ENCODE peak calls at places on chromosomes 6 and 20, in six cellular contexts. C is GM12878, P is K562, Y is SK-N-SH, L is HepG2, E is H1. V is an unnamed sample.
A peak's percentile ranks its signal among the peaks of the same experiment; 100 is the strongest.

GRCh38 chr6:41428402-41428994 is 93.1 kb downstream of the NCR2 start:
- DNase-seq in C (no peak), P (no peak), Y (no peak), L (no peak), E (no peak), V (no peak)

GRCh38 chr6:152185158-152185574 is 377.7 kb downstream of the ESR1 start:
- DNase-seq in C (peak; percentile 32), P (no peak), Y (no peak), L (no peak), E (no peak), V (no peak)

GRCh38 chr20:4607287-4607713 is 114.4 kb upstream of the PRND start:
- DNase-seq in C (peak; percentile 37), P (peak; percentile 54), Y (peak; percentile 70), L (peak; percentile 78), E (peak; percentile 69), V (peak; percentile 52)

GRCh38 chr6:41488392-41489129 is 57.6 kb upstream of the FOXP4 start:
- DNase-seq in C (peak; percentile 42), P (no peak), Y (peak; percentile 63), L (peak; percentile 51), E (peak; percentile 62), V (peak; percentile 61)

GRCh38 chr6:132279592-132280139 is 121.6 kb downstream of the MOXD1 start:
- DNase-seq in C (peak; percentile 64), P (peak; percentile 55), Y (peak; percentile 43), L (peak; percentile 78), E (peak; percentile 80), V (peak; percentile 50)

GRCh38 chr6:26026833-26027490 is 60.3 kb upstream of the HFE start:
- DNase-seq in C (peak; percentile 100), P (peak; percentile 85), Y (peak; percentile 65), L (peak; percentile 97), E (peak; percentile 93), V (peak; percentile 93)

GRCh38 chr20:556984-557383 is 13.4 kb upstream of the CSNK2A1 start:
- DNase-seq in C (no peak), P (no peak), Y (no peak), L (no peak), E (no peak), V (no peak)

GRCh38 chr6:170116643-170117042 is 174.2 kb downstream of the DLL1 start:
- DNase-seq in C (no peak), P (no peak), Y (no peak), L (no peak), E (peak; percentile 39), V (no peak)

GRCh38 chr6:11164717-11165646 is 53.5 kb upstream of the ERVFRD-1 start:
- DNase-seq in C (no peak), P (no peak), Y (no peak), L (peak; percentile 54), E (no peak), V (no peak)

GRCh38 chr6:57177545-57178225 is 5.6 kb downstream of the BAG2 start:
- DNase-seq in C (no peak), P (no peak), Y (no peak), L (no peak), E (no peak), V (no peak)

GRCh38 chr6:34515473-34516387 is 40.4 kb downstream of the SPDEF start:
- DNase-seq in C (no peak), P (no peak), Y (peak; percentile 9), L (no peak), E (no peak), V (no peak)

GRCh38 chr6:33431880-33432541 is 12.1 kb downstream of the SYNGAP1 start:
- DNase-seq in C (no peak), P (no peak), Y (peak; percentile 16), L (no peak), E (peak; percentile 59), V (no peak)

GRCh38 chr6:1321715-1322114 is 9.8 kb downstream of the FOXQ1 start:
- DNase-seq in C (no peak), P (no peak), Y (no peak), L (no peak), E (no peak), V (no peak)

GRCh38 chr20:62816879-62817873 is at the start of gene COL9A3:
- DNase-seq in C (no peak), P (no peak), Y (peak; percentile 72), L (peak; percentile 63), E (peak; percentile 76), V (no peak)

GRCh38 chr6:20826378-20826777 is 292.1 kb downstream of the CDKAL1 start:
- DNase-seq in C (no peak), P (peak; percentile 38), Y (no peak), L (no peak), E (no peak), V (no peak)

GRCh38 chr6:2381872-2382661 is 136.7 kb upstream of the GMDS start:
- DNase-seq in C (no peak), P (no peak), Y (no peak), L (no peak), E (no peak), V (no peak)

GRCh38 chr6:33750244-33750991 is 3.7 kb upstream of the IP6K3 start:
- DNase-seq in C (no peak), P (no peak), Y (no peak), L (no peak), E (no peak), V (no peak)

GRCh38 chr6:82385961-82386360 is 22.3 kb downstream of the TPBG start:
- DNase-seq in C (no peak), P (no peak), Y (no peak), L (no peak), E (no peak), V (no peak)

GRCh38 chr20:1764136-1765033 is 106.8 kb upstream of the SIRPG start:
- DNase-seq in C (peak; percentile 57), P (peak; percentile 50), Y (peak; percentile 65), L (peak; percentile 73), E (peak; percentile 73), V (peak; percentile 74)

GRCh38 chr20:1757606-1758507 is 100.3 kb upstream of the SIRPG start:
- DNase-seq in C (no peak), P (no peak), Y (no peak), L (no peak), E (no peak), V (no peak)

GRCh38 chr20:1761598-1761997 is 104.0 kb upstream of the SIRPG start:
- DNase-seq in C (no peak), P (no peak), Y (no peak), L (no peak), E (no peak), V (no peak)

GRCh38 chr20:1758765-1759164 is 101.2 kb upstream of the SIRPG start:
- DNase-seq in C (no peak), P (no peak), Y (no peak), L (no peak), E (no peak), V (no peak)

GRCh38 chr20:1761116-1761515 is 103.5 kb upstream of the SIRPG start:
- DNase-seq in C (no peak), P (no peak), Y (no peak), L (no peak), E (no peak), V (no peak)
- TF ChIP-seq YY1 in C (no peak), P (no peak), Y (no peak), L (no peak), E (no peak), V (no peak)

DNA sequence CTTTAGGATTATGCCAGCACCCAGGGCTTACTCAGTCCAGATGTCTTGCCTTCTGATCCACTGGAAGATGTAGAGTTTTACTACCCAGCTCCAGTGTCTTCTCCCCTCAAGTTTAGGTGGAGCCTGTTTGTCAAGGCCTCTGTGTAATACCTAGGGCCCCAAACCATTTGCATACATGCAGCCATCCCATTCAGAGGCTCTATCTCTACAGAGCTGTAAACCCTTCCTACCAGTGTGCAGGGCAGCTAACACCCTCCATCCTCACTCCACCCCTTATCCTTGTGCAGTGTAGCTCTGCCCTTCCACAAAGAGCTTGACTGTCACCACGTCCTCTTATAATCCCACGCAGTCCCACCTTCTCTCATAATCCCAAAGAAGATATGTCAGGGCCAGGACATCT is 84.8 kb upstream of the SHLD1 start:
- DNase-seq in C (no peak), P (no peak), Y (no peak), L (no peak), E (no peak), V (no peak)
- H3K4me1 ChIP-seq in C (peaks cover 3% of the 10 kb centered on the region), P (no peaks in the 10 kb centered on the region), Y (no peaks in the 10 kb centered on the region), L (peaks cover 8% of the 10 kb centered on the region), E (no peaks in the 10 kb centered on the region), V (peaks cover 6% of the 10 kb centered on the region)

GRCh38 chr6:73299171-73300073 is 36.4 kb upstream of the KHDC1 start:
- DNase-seq in C (no peak), P (no peak), Y (peak; percentile 80), L (no peak), E (peak; percentile 54), V (no peak)
- H3K4me3 ChIP-seq in C (no peak overlapping the region), P (no peak overlapping the region), Y (peak overlapping the region; percentile 32), L (no peak overlapping the region), E (no peak overlapping the region), V (no peak overlapping the region)

GRCh38 chr20:41149679-41150131 is 12.4 kb downstream of the PLCG1 start:
- DNase-seq in C (no peak), P (peak; percentile 74), Y (no peak), L (peak; percentile 51), E (no peak), V (no peak)
- TF ChIP-seq YY1 in C (no peak), P (no peak), Y (no peak), L (no peak), E (no peak), V (no peak)

DNA sequence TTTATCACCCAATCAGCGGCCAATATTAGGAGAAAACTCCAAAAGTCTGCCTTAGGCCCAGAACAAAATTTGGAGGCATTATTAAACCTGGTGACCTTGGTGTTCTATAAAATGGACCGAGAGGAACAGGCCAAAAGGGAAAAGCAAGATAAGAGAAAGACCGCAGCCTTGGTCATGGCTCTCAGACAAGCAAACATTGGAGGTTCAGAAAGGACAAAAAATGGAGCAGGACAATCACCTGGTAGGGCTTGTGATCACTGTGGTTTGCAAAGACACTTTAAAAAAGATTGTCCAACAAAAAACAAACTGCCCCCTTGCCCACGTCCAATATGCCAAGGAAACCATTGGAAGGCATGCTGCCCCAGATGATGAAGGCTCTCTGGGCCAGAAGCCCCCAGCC is 31.2 kb downstream of the CEP85L start:
- DNase-seq in C (no peak), P (no peak), Y (no peak), L (no peak), E (no peak), V (no peak)
- H3K4me1 ChIP-seq in C (no peaks in the 10 kb centered on the region), P (no peaks in the 10 kb centered on the region), Y (no peaks in the 10 kb centered on the region), L (no peaks in the 10 kb centered on the region), E (no peaks in the 10 kb centered on the region), V (no peaks in the 10 kb centered on the region)

DNA sequence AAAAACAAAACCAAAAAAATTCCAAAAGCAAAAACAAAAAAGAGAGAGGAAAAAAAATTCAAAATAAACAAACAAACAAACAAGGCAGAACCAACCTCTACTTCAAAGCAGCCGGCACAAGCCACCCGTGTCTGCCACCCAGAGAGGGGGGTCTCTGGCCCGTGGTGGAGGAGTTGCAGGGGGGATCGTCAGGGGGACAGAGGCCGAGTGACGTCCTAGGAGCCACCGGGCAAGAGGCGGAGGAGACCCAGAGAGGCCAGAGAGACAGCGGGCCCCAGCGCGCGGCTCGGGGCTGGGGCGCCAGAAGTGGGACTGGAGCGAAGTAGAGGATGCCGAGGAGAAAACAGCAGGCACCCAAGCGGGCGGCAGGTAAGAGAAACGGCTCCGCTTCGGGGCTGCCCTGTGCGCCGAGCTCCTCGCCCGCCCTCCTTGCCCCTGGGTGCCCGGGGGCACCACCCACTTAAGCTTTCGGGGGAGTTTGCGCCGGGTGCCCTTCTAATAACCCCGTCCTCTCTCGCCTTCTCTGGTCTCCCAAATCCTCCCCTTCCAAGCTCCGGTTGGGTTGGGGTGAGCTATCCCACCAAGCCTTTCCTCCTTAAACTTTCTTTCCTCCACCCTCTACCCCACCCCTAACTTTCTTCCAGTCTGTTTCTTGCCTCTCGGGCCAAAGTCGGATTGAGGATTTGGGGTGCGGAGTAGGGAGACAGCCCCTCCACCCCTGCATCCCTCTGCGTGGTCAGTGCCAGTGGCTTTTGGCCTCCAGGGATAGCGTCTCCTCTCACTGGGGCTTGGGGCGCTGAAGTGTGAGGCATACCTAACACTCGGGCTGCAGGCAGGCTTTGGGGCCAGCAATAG is 1.0 kb downstream of the TSHZ2 start:
- DNase-seq in C (no peak), P (no peak), Y (peak; percentile 78), L (no peak), E (peak; percentile 68), V (no peak)
- H3K4me3 ChIP-seq in C (no peak overlapping the region), P (no peak overlapping the region), Y (peak overlapping the region; percentile 39), L (no peak overlapping the region), E (peak overlapping the region; percentile 41), V (peak overlapping the region; percentile 90)

V was measured in NT2/D1.